ENCODE peak calls at places on chromosomes 11 and 22, in five cellular contexts. E, W, S, R and O are unnamed samples.
A peak's percentile ranks its signal among the peaks of the same experiment; 100 is the strongest.

GRCh38 chr11:2795491-2795991 is 90.0 kb downstream of the CDKN1C start:
- DNase-seq in E (no peak), W (no peak), S (no peak), R (no peak), O (no peak)

GRCh38 chr22:33013531-33014162 is 44.5 kb downstream of the SYN3 start:
- DNase-seq in E (no peak), W (no peak), S (no peak), R (no peak), O (no peak)

GRCh38 chr11:75422248-75423231 is 10.5 kb downstream of the KLHL35 start:
- DNase-seq in E (peak; percentile 27), W (no peak), S (no peak), R (no peak), O (no peak)

GRCh38 chr22:24510694-24511625 is 15.8 kb downstream of the UPB1 start:
- DNase-seq in E (no peak), W (no peak), S (no peak), R (no peak), O (no peak)

GRCh38 chr11:107017104-107017432 is 1.2 kb downstream of the GUCY1A2 start:
- DNase-seq in E (no peak), W (no peak), S (no peak), R (no peak), O (no peak)

GRCh38 chr11:61477734-61478148 is 30.8 kb upstream of the LRRC10B start:
- DNase-seq in E (peak; percentile 5), W (peak; percentile 80), S (peak; percentile 63), R (no peak), O (peak; percentile 45)

GRCh38 chr11:60367009-60367408 is 11.3 kb upstream of the MS4A7 start:
- DNase-seq in E (no peak), W (no peak), S (no peak), R (no peak), O (no peak)

GRCh38 chr11:59172345-59173079 is 580 bp downstream of the DTX4 start:
- DNase-seq in E (peak; percentile 16), W (peak; percentile 46), S (no peak), R (no peak), O (peak; percentile 75)

GRCh38 chr11:35487532-35488078 is 37.8 kb downstream of the PAMR1 start:
- DNase-seq in E (peak; percentile 14), W (peak; percentile 67), S (no peak), R (peak; percentile 12), O (no peak)

GRCh38 chr22:50711446-50712340 is 26.3 kb upstream of the ACR start:
- DNase-seq in E (no peak), W (no peak), S (no peak), R (no peak), O (no peak)

GRCh38 chr11:17313349-17314231 is 37.1 kb downstream of the NUCB2 start:
- DNase-seq in E (no peak), W (no peak), S (no peak), R (no peak), O (no peak)

GRCh38 chr22:40231618-40232313 is 54.0 kb downstream of the TNRC6B start:
- DNase-seq in E (no peak), W (no peak), S (no peak), R (no peak), O (no peak)

GRCh38 chr11:62671272-62671603 is 235 bp upstream of the UQCC3 start:
- DNase-seq in E (no peak), W (no peak), S (no peak), R (no peak), O (no peak)

GRCh38 chr11:125886997-125887372 is 483 bp upstream of the HYLS1 start:
- DNase-seq in E (no peak), W (no peak), S (no peak), R (no peak), O (peak; percentile 58)

GRCh38 chr11:64849600-64850356 is 5.3 kb upstream of the CDC42BPG start:
- DNase-seq in E (no peak), W (no peak), S (no peak), R (no peak), O (no peak)

GRCh38 chr11:63595296-63595695 is 18.9 kb downstream of the PLAAT3 start:
- DNase-seq in E (no peak), W (no peak), S (no peak), R (no peak), O (no peak)